ENCODE peak calls at places on chromosomes 16 and 17, in seven cellular contexts. P is AG04449; K is dorsolateral prefrontal cortex; C is AG04450; Q is thyroid gland; B is body of pancreas; W is CD4-positive, CD25-positive, alpha-beta regulatory T cell. T is an unnamed sample.

GRCh38 chr17:7060165-7060890 is 16.4 kb upstream of the SLC16A11 start:
- DNase-seq in Q (no peak), B (no peak), C (no peak), W (no peak), P (no peak), K (no peak), T (peak; percentile 51)

GRCh38 chr17:30823425-30823824 is 1.1 kb downstream of the CRLF3 start:
- DNase-seq in Q (no peak), W (no peak), K (no peak), B (no peak), C (no peak), P (no peak), T (no peak)

GRCh38 chr16:53664724-53665345 is 38.8 kb downstream of the RPGRIP1L start:
- DNase-seq in B (no peak), P (peak; percentile 97), Q (no peak), W (no peak), C (peak; percentile 50), K (no peak), T (peak; percentile 85)

GRCh38 chr17:47712330-47713023 is 18.5 kb downstream of the TBKBP1 start:
- DNase-seq in B (no peak), P (no peak), W (no peak), Q (no peak), K (no peak), C (no peak), T (no peak)

GRCh38 chr16:69123894-69124293 is 8.5 kb downstream of the CHTF8 start:
- DNase-seq in B (peak; percentile 74), P (no peak), K (peak; percentile 43), C (peak; percentile 51), Q (peak; percentile 74), W (peak; percentile 60), T (no peak)

GRCh38 chr16:23833960-23834685 is 1.7 kb upstream of the PRKCB start:
- DNase-seq in C (no peak), K (no peak), P (no peak), B (no peak), Q (peak; percentile 4), W (no peak), T (no peak)

GRCh38 chr16:54040480-54040879 is 246.1 kb downstream of the IRX3 start:
- DNase-seq in B (no peak), C (no peak), W (no peak), Q (no peak), P (no peak), K (no peak), T (no peak)

GRCh38 chr17:52546493-52546892 is 388.0 kb upstream of the CA10 start:
- DNase-seq in Q (no peak), C (no peak), B (no peak), W (no peak), K (no peak), P (no peak), T (no peak)

GRCh38 chr17:62653831-62654829 is 26.7 kb downstream of the MRC2 start:
- DNase-seq in Q (no peak), W (no peak), K (no peak), P (no peak), C (no peak), B (peak; percentile 36), T (peak; percentile 48)

GRCh38 chr17:73151888-73152633 is 12.7 kb upstream of the SSTR2 start:
- DNase-seq in B (no peak), C (no peak), Q (no peak), W (no peak), P (no peak), K (no peak), T (no peak)

GRCh38 chr17:42031584-42031983 is 11.7 kb downstream of the NKIRAS2 start:
- DNase-seq in B (no peak), K (no peak), C (no peak), P (no peak), Q (no peak), W (no peak), T (no peak)

GRCh38 chr17:79137791-79138190 is 63.2 kb downstream of the ENGASE start:
- DNase-seq in P (no peak), Q (no peak), K (no peak), B (no peak), C (no peak), W (no peak), T (no peak)

GRCh38 chr17:37543527-37544122 is 53.9 kb downstream of the DUSP14 start:
- DNase-seq in B (no peak), Q (no peak), P (peak; percentile 19), C (no peak), K (no peak), W (no peak), T (peak; percentile 14)

GRCh38 chr17:35788504-35788998 is 6.9 kb downstream of the MMP28 start:
- DNase-seq in Q (no peak), C (no peak), W (no peak), P (no peak), B (no peak), K (no peak), T (peak; percentile 90)

GRCh38 chr17:44916059-44916780 is 920 bp upstream of the GFAP start:
- DNase-seq in B (no peak), P (no peak), Q (peak; percentile 37), W (no peak), C (no peak), K (no peak), T (no peak)

GRCh38 chr16:56551796-56552738 is 12.8 kb upstream of the MT4 start:
- DNase-seq in C (no peak), B (peak; percentile 39), W (no peak), Q (peak; percentile 41), P (no peak), K (peak; percentile 36), T (no peak)

GRCh38 chr16:85561248-85562101 is 51.6 kb upstream of the GSE1 start:
- DNase-seq in Q (no peak), B (no peak), K (no peak), C (no peak), W (no peak), P (no peak), T (no peak)

GRCh38 chr16:86575754-86576557 is 2.4 kb upstream of the FOXL1 start:
- DNase-seq in Q (peak; percentile 21), P (no peak), C (peak; percentile 95), W (peak; percentile 19), K (no peak), B (peak; percentile 46), T (peak; percentile 87)

GRCh38 chr16:86575095-86575685 is 3.2 kb upstream of the FOXL1 start:
- DNase-seq in C (no peak), P (no peak), B (no peak), Q (no peak), K (no peak), W (no peak), T (no peak)

GRCh38 chr16:86578056-86578455 is 293 bp upstream of the FOXL1 start:
- DNase-seq in K (no peak), P (no peak), B (no peak), C (peak; percentile 97), W (no peak), Q (no peak), T (peak; percentile 77)

GRCh38 chr16:86577314-86577971 is 906 bp upstream of the FOXL1 start:
- DNase-seq in P (no peak), C (peak; percentile 93), Q (no peak), B (no peak), K (no peak), W (no peak), T (no peak)

GRCh38 chr16:86576591-86577313 is 1.6 kb upstream of the FOXL1 start:
- DNase-seq in Q (no peak), K (no peak), B (no peak), W (no peak), P (no peak), C (peak; percentile 80), T (peak; percentile 61)
- H3K4me3 ChIP-seq in Q (no peak overlapping the region), K (peak overlapping the region; percentile 22), B (no peak overlapping the region), W (no peak overlapping the region), P (peak overlapping the region; percentile 73), C (peak overlapping the region; percentile 76), T (peak overlapping the region; percentile 60)

GRCh38 chr17:81583589-81584337 is 31.6 kb upstream of the FAAP100 start:
- DNase-seq in C (no peak), B (no peak), K (no peak), P (no peak), Q (no peak), W (no peak), T (no peak)

GRCh38 chr17:81581758-81582157 is 29.6 kb upstream of the FAAP100 start:
- DNase-seq in K (no peak), P (no peak), Q (no peak), C (no peak), W (no peak), B (no peak), T (no peak)

GRCh38 chr17:81580481-81580880 is 28.3 kb upstream of the FAAP100 start:
- DNase-seq in P (no peak), C (no peak), K (no peak), W (no peak), B (no peak), Q (no peak), T (no peak)

GRCh38 chr17:81582769-81583168 is 30.6 kb upstream of the FAAP100 start:
- DNase-seq in B (no peak), P (no peak), Q (no peak), K (no peak), W (no peak), C (no peak), T (no peak)

GRCh38 chr17:81582341-81582740 is 30.2 kb upstream of the FAAP100 start:
- DNase-seq in P (no peak), K (no peak), C (no peak), W (no peak), B (no peak), Q (no peak), T (no peak)
- H3K4me3 ChIP-seq in P (no peak overlapping the region), K (no peak overlapping the region), C (no peak overlapping the region), W (no peak overlapping the region), B (no peak overlapping the region), Q (no peak overlapping the region), T (no peak overlapping the region)

DNA sequence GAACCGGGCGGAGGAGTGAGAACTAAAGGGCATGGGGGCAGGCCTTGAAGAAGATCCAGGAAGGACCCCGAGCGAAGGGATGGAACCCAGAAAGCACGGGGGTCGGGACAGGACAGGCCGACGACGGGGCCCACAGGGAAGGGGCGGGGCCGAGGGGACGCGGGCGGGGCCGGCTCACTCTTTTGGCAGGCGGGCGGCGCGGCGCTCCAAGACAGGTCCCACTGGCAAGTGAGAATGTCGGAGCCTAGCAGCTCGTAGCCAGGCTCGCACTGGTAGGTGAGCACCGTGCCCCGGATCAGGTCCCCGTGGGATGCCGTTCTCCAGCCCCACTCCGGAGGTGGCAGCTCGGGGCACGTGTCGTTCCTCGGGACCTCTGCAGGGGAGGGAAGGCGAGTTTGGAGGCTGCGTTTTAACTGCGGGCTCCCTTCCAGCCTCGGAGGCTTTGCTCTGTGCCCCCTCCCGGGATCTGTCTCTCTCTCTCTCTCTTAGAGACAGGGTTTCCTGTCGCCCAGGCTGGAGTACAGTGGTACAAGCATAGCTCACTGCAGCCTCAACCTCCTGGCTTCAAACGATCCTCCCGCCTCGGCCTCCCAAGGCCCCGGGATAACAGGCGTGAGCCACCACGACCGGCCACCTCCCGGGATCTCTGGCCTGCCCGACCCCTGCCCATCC is 13.7 kb upstream of the CDIPT start:
- DNase-seq in W (peak; percentile 27), C (no peak), K (peak; percentile 47), B (no peak), P (no peak), Q (no peak), T (no peak)
- H3K4me3 ChIP-seq in W (no peak overlapping the region), C (peak overlapping the region; percentile 44), K (peak overlapping the region; percentile 13), B (no peak overlapping the region), P (peak overlapping the region; percentile 36), Q (no peak overlapping the region), T (peak overlapping the region; percentile 5)

DNA sequence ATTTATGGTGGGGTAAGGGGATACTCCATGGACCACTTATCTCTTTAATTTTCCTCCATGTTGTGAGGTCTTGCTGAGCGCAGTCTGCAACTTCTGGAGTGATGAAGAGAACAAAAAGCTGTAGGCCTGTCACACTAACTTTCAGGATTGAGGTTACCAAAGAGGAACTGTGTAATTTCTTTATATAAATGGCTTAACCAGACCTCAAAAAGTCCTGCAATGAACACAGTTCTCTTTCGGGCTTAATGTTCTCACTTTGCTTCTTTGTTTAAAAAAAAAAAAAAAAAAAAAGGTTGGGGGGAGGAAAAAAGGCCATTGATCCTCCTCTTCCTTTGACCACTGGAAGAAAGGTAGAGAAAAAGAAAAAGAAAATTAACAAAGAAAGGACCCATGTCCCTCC is 86.8 kb upstream of the SOX9 start:
- DNase-seq in C (no peak), K (no peak), Q (no peak), W (no peak), P (no peak), B (no peak), T (no peak)
- H3K4me3 ChIP-seq in C (no peak overlapping the region), K (no peak overlapping the region), Q (no peak overlapping the region), W (no peak overlapping the region), P (no peak overlapping the region), B (no peak overlapping the region), T (no peak overlapping the region)